ENCODE peak calls at places on chromosomes 2 and 18, in seven cellular contexts. One of them, this sample, is unnamed.

GRCh38 chr2:201116959-201117734 is 1.2 kb downstream of the CFLAR start:
- DNase-seq in NT2/D1: no peak
- DNase-seq in naive B cell: peak; percentile 67
- DNase-seq in endothelial cell: peak; percentile 26
- DNase-seq in left ventricle myocardium inferior: peak; percentile 77
- DNase-seq in germinal center: peak; percentile 73
- DNase-seq in effector memory CD4-positive, alpha-beta T cell: peak; percentile 27
- DNase-seq in this sample: peak; percentile 62

GRCh38 chr2:172103471-172104292 is 982 bp upstream of the DLX2 start:
- DNase-seq in endothelial cell: peak; percentile 96
- DNase-seq in NT2/D1: no peak
- DNase-seq in effector memory CD4-positive, alpha-beta T cell: peak; percentile 47
- DNase-seq in left ventricle myocardium inferior: peak; percentile 73
- DNase-seq in naive B cell: no peak
- DNase-seq in germinal center: peak; percentile 77
- DNase-seq in this sample: peak; percentile 82

GRCh38 chr2:73297151-73297559 is 3.8 kb upstream of the EGR4 start:
- DNase-seq in endothelial cell: no peak
- DNase-seq in effector memory CD4-positive, alpha-beta T cell: no peak
- DNase-seq in NT2/D1: no peak
- DNase-seq in naive B cell: no peak
- DNase-seq in germinal center: no peak
- DNase-seq in left ventricle myocardium inferior: no peak
- DNase-seq in this sample: no peak

GRCh38 chr2:45627911-45628310 is 16.8 kb upstream of the SRBD1 start:
- DNase-seq in germinal center: no peak
- DNase-seq in NT2/D1: no peak
- DNase-seq in effector memory CD4-positive, alpha-beta T cell: no peak
- DNase-seq in left ventricle myocardium inferior: no peak
- DNase-seq in endothelial cell: no peak
- DNase-seq in naive B cell: no peak
- DNase-seq in this sample: no peak

GRCh38 chr2:125573432-125573831 is 1082.5 kb upstream of the GYPC start:
- DNase-seq in endothelial cell: no peak
- DNase-seq in left ventricle myocardium inferior: no peak
- DNase-seq in naive B cell: no peak
- DNase-seq in effector memory CD4-positive, alpha-beta T cell: no peak
- DNase-seq in NT2/D1: no peak
- DNase-seq in germinal center: no peak
- DNase-seq in this sample: no peak

GRCh38 chr2:54673501-54673998 is 49.9 kb upstream of the EML6 start:
- DNase-seq in left ventricle myocardium inferior: peak; percentile 87
- DNase-seq in endothelial cell: peak; percentile 66
- DNase-seq in naive B cell: no peak
- DNase-seq in germinal center: peak; percentile 36
- DNase-seq in effector memory CD4-positive, alpha-beta T cell: no peak
- DNase-seq in NT2/D1: no peak
- DNase-seq in this sample: peak; percentile 59

GRCh38 chr2:25787020-25787419 is 91.3 kb downstream of the ASXL2 start:
- DNase-seq in germinal center: no peak
- DNase-seq in NT2/D1: no peak
- DNase-seq in effector memory CD4-positive, alpha-beta T cell: no peak
- DNase-seq in endothelial cell: no peak
- DNase-seq in naive B cell: no peak
- DNase-seq in left ventricle myocardium inferior: no peak
- DNase-seq in this sample: no peak

GRCh38 chr2:165202230-165202629 is 1.6 kb downstream of the SCN3A start:
- DNase-seq in endothelial cell: no peak
- DNase-seq in germinal center: no peak
- DNase-seq in effector memory CD4-positive, alpha-beta T cell: no peak
- DNase-seq in naive B cell: no peak
- DNase-seq in NT2/D1: no peak
- DNase-seq in left ventricle myocardium inferior: no peak
- DNase-seq in this sample: no peak

GRCh38 chr18:26621161-26622026 is 73.0 kb upstream of the KCTD1 start:
- DNase-seq in germinal center: peak; percentile 45
- DNase-seq in NT2/D1: no peak
- DNase-seq in left ventricle myocardium inferior: peak; percentile 33
- DNase-seq in naive B cell: no peak
- DNase-seq in effector memory CD4-positive, alpha-beta T cell: no peak
- DNase-seq in endothelial cell: peak; percentile 57
- DNase-seq in this sample: peak; percentile 30

GRCh38 chr18:48922801-48923730 is 27.7 kb downstream of the SMAD7 start:
- DNase-seq in germinal center: no peak
- DNase-seq in effector memory CD4-positive, alpha-beta T cell: peak; percentile 40
- DNase-seq in endothelial cell: no peak
- DNase-seq in left ventricle myocardium inferior: peak; percentile 72
- DNase-seq in NT2/D1: no peak
- DNase-seq in naive B cell: no peak
- DNase-seq in this sample: no peak

GRCh38 chr2:35787302-35788031 is 568.1 kb upstream of the CRIM1 start:
- DNase-seq in effector memory CD4-positive, alpha-beta T cell: no peak
- DNase-seq in endothelial cell: no peak
- DNase-seq in naive B cell: no peak
- DNase-seq in germinal center: no peak
- DNase-seq in NT2/D1: no peak
- DNase-seq in left ventricle myocardium inferior: no peak
- DNase-seq in this sample: peak; percentile 27

GRCh38 chr2:176083796-176084261 is at the start of gene EVX2:
- DNase-seq in left ventricle myocardium inferior: no peak
- DNase-seq in germinal center: no peak
- DNase-seq in effector memory CD4-positive, alpha-beta T cell: no peak
- DNase-seq in endothelial cell: peak; percentile 8
- DNase-seq in NT2/D1: no peak
- DNase-seq in naive B cell: no peak
- DNase-seq in this sample: no peak

GRCh38 chr18:2955966-2956521 is 56.9 kb downstream of the LPIN2 start:
- DNase-seq in germinal center: no peak
- DNase-seq in effector memory CD4-positive, alpha-beta T cell: no peak
- DNase-seq in endothelial cell: no peak
- DNase-seq in NT2/D1: no peak
- DNase-seq in naive B cell: no peak
- DNase-seq in left ventricle myocardium inferior: no peak
- DNase-seq in this sample: no peak

GRCh38 chr2:160407393-160408204 is 86.0 kb downstream of the RBMS1 start:
- DNase-seq in endothelial cell: peak; percentile 56
- DNase-seq in NT2/D1: no peak
- DNase-seq in naive B cell: peak; percentile 79
- DNase-seq in left ventricle myocardium inferior: peak; percentile 66
- DNase-seq in effector memory CD4-positive, alpha-beta T cell: peak; percentile 56
- DNase-seq in germinal center: peak; percentile 60
- DNase-seq in this sample: peak; percentile 75

GRCh38 chr2:240716130-240716798 is 24.6 kb downstream of the AQP12A start:
- DNase-seq in endothelial cell: no peak
- DNase-seq in germinal center: no peak
- DNase-seq in NT2/D1: no peak
- DNase-seq in naive B cell: no peak
- DNase-seq in left ventricle myocardium inferior: no peak
- DNase-seq in effector memory CD4-positive, alpha-beta T cell: no peak
- DNase-seq in this sample: no peak

GRCh38 chr18:46171331-46171730 is 67.1 kb downstream of the HAUS1 start:
- DNase-seq in left ventricle myocardium inferior: no peak
- DNase-seq in naive B cell: no peak
- DNase-seq in endothelial cell: no peak
- DNase-seq in NT2/D1: no peak
- DNase-seq in effector memory CD4-positive, alpha-beta T cell: no peak
- DNase-seq in germinal center: no peak
- DNase-seq in this sample: no peak

GRCh38 chr2:177242136-177242987 is 22.2 kb downstream of the NFE2L2 start:
- DNase-seq in NT2/D1: no peak
- DNase-seq in effector memory CD4-positive, alpha-beta T cell: no peak
- DNase-seq in endothelial cell: no peak
- DNase-seq in germinal center: no peak
- DNase-seq in left ventricle myocardium inferior: no peak
- DNase-seq in naive B cell: no peak
- DNase-seq in this sample: no peak

GRCh38 chr2:176997074-176997791 is 215.4 kb upstream of the HNRNPA3 start:
- DNase-seq in naive B cell: no peak
- DNase-seq in left ventricle myocardium inferior: no peak
- DNase-seq in endothelial cell: no peak
- DNase-seq in germinal center: no peak
- DNase-seq in effector memory CD4-positive, alpha-beta T cell: no peak
- DNase-seq in NT2/D1: no peak
- DNase-seq in this sample: peak; percentile 62

GRCh38 chr2:215136669-215137328 is 1.6 kb downstream of the ABCA12 start:
- DNase-seq in left ventricle myocardium inferior: no peak
- DNase-seq in effector memory CD4-positive, alpha-beta T cell: no peak
- DNase-seq in endothelial cell: no peak
- DNase-seq in NT2/D1: no peak
- DNase-seq in naive B cell: no peak
- DNase-seq in germinal center: no peak
- DNase-seq in this sample: no peak

GRCh38 chr2:172311921-172312345 is 115.5 kb upstream of the ITGA6 start:
- DNase-seq in germinal center: no peak
- DNase-seq in left ventricle myocardium inferior: peak; percentile 33
- DNase-seq in endothelial cell: no peak
- DNase-seq in naive B cell: no peak
- DNase-seq in effector memory CD4-positive, alpha-beta T cell: no peak
- DNase-seq in NT2/D1: no peak
- DNase-seq in this sample: peak; percentile 73

GRCh38 chr2:61775956-61776570 is 77.8 kb downstream of the FAM161A start:
- DNase-seq in effector memory CD4-positive, alpha-beta T cell: no peak
- DNase-seq in left ventricle myocardium inferior: no peak
- DNase-seq in endothelial cell: no peak
- DNase-seq in NT2/D1: no peak
- DNase-seq in germinal center: peak; percentile 36
- DNase-seq in naive B cell: peak; percentile 61
- DNase-seq in this sample: no peak

GRCh38 chr2:171225302-171225980 is 64.7 kb upstream of the TLK1 start:
- DNase-seq in NT2/D1: no peak
- DNase-seq in naive B cell: no peak
- DNase-seq in effector memory CD4-positive, alpha-beta T cell: no peak
- DNase-seq in germinal center: no peak
- DNase-seq in endothelial cell: no peak
- DNase-seq in left ventricle myocardium inferior: no peak
- DNase-seq in this sample: peak; percentile 37

GRCh38 chr2:55010149-55010591 is 40.1 kb downstream of the RTN4 start:
- DNase-seq in naive B cell: peak; percentile 62
- DNase-seq in left ventricle myocardium inferior: no peak
- DNase-seq in endothelial cell: no peak
- DNase-seq in effector memory CD4-positive, alpha-beta T cell: peak; percentile 6
- DNase-seq in NT2/D1: no peak
- DNase-seq in germinal center: peak; percentile 62
- DNase-seq in this sample: peak; percentile 32

GRCh38 chr18:12474876-12475275 is 67.1 kb downstream of the PRELID3A start:
- DNase-seq in effector memory CD4-positive, alpha-beta T cell: no peak
- DNase-seq in germinal center: no peak
- DNase-seq in naive B cell: no peak
- DNase-seq in NT2/D1: no peak
- DNase-seq in endothelial cell: no peak
- DNase-seq in left ventricle myocardium inferior: no peak
- DNase-seq in this sample: no peak

GRCh38 chr2:221156335-221156734 is 415.8 kb downstream of the EPHA4 start:
- DNase-seq in effector memory CD4-positive, alpha-beta T cell: no peak
- DNase-seq in NT2/D1: no peak
- DNase-seq in left ventricle myocardium inferior: no peak
- DNase-seq in naive B cell: no peak
- DNase-seq in endothelial cell: no peak
- DNase-seq in germinal center: no peak
- DNase-seq in this sample: no peak

GRCh38 chr2:41720298-41720697 is 327.5 kb upstream of the PKDCC start:
- DNase-seq in endothelial cell: no peak
- DNase-seq in effector memory CD4-positive, alpha-beta T cell: no peak
- DNase-seq in naive B cell: no peak
- DNase-seq in NT2/D1: no peak
- DNase-seq in germinal center: no peak
- DNase-seq in left ventricle myocardium inferior: no peak
- DNase-seq in this sample: no peak

GRCh38 chr2:218754201-218754600 is 27.7 kb upstream of the CYP27A1 start:
- DNase-seq in germinal center: no peak
- DNase-seq in effector memory CD4-positive, alpha-beta T cell: no peak
- DNase-seq in naive B cell: no peak
- DNase-seq in endothelial cell: no peak
- DNase-seq in NT2/D1: no peak
- DNase-seq in left ventricle myocardium inferior: no peak
- DNase-seq in this sample: no peak

GRCh38 chr2:217958206-217958888 is 44.4 kb downstream of the TNS1 start:
- DNase-seq in naive B cell: no peak
- DNase-seq in germinal center: no peak
- DNase-seq in NT2/D1: no peak
- DNase-seq in effector memory CD4-positive, alpha-beta T cell: no peak
- DNase-seq in left ventricle myocardium inferior: no peak
- DNase-seq in endothelial cell: no peak
- DNase-seq in this sample: no peak

GRCh38 chr2:160126315-160126714 is 63.9 kb upstream of the PLA2R1 start:
- DNase-seq in NT2/D1: no peak
- DNase-seq in left ventricle myocardium inferior: no peak
- DNase-seq in germinal center: no peak
- DNase-seq in effector memory CD4-positive, alpha-beta T cell: no peak
- DNase-seq in endothelial cell: no peak
- DNase-seq in naive B cell: no peak
- DNase-seq in this sample: no peak

GRCh38 chr2:37376421-37377186 is 32.2 kb downstream of the QPCT start:
- DNase-seq in endothelial cell: no peak
- DNase-seq in effector memory CD4-positive, alpha-beta T cell: no peak
- DNase-seq in germinal center: peak; percentile 59
- DNase-seq in naive B cell: peak; percentile 69
- DNase-seq in left ventricle myocardium inferior: no peak
- DNase-seq in NT2/D1: no peak
- DNase-seq in this sample: peak; percentile 89

GRCh38 chr18:78814766-78815165 is 164.9 kb upstream of the SALL3 start:
- DNase-seq in germinal center: no peak
- DNase-seq in NT2/D1: no peak
- DNase-seq in naive B cell: no peak
- DNase-seq in endothelial cell: no peak
- DNase-seq in left ventricle myocardium inferior: no peak
- DNase-seq in effector memory CD4-positive, alpha-beta T cell: no peak
- DNase-seq in this sample: no peak

GRCh38 chr2:94980406-94980805 is 45.1 kb upstream of the MAL start:
- DNase-seq in NT2/D1: no peak
- DNase-seq in left ventricle myocardium inferior: no peak
- DNase-seq in effector memory CD4-positive, alpha-beta T cell: no peak
- DNase-seq in endothelial cell: no peak
- DNase-seq in germinal center: no peak
- DNase-seq in naive B cell: no peak
- DNase-seq in this sample: no peak

This sample was measured in MG63.